ENCODE peak calls at places on chromosomes 4 and X, in ten cellular contexts. One of them, this sample, is unnamed.

GRCh38 chr4:118872181-118872580 is 16.5 kb upstream of the SYNPO2 start:
- DNase-seq in GM10248: no peak
- DNase-seq in neural progenitor cell: no peak
- DNase-seq in AG20443: no peak
- DNase-seq in naive thymus-derived CD4-positive, alpha-beta T cell: no peak
- DNase-seq in stimulated activated CD4-positive, alpha-beta T cell treated with anti-CD3 and anti-CD28 coated beads, Interleukin-4, amount 100 ng/mL, for 1 hour: no peak
- DNase-seq in epithelial cell of esophagus: peak
- DNase-seq in fibroblast of villous mesenchyme: no peak
- DNase-seq in foreskin melanocyte: no peak
- DNase-seq in effector CD4-positive, alpha-beta T cell: no peak
- DNase-seq in this sample: no peak

GRCh38 chrX:78945186-78945912 is at the start of gene P2RY10:
- DNase-seq in GM10248: peak
- DNase-seq in neural progenitor cell: no peak
- DNase-seq in AG20443: no peak
- DNase-seq in naive thymus-derived CD4-positive, alpha-beta T cell: peak
- DNase-seq in stimulated activated CD4-positive, alpha-beta T cell treated with anti-CD3 and anti-CD28 coated beads, Interleukin-4, amount 100 ng/mL, for 1 hour: no peak
- DNase-seq in epithelial cell of esophagus: no peak
- DNase-seq in fibroblast of villous mesenchyme: no peak
- DNase-seq in foreskin melanocyte: no peak
- DNase-seq in effector CD4-positive, alpha-beta T cell: peak
- DNase-seq in this sample: no peak

GRCh38 chrX:78105944-78106650 is 2.0 kb downstream of the PGK1 start:
- DNase-seq in GM10248: no peak
- DNase-seq in neural progenitor cell: no peak
- DNase-seq in AG20443: no peak
- DNase-seq in naive thymus-derived CD4-positive, alpha-beta T cell: peak
- DNase-seq in stimulated activated CD4-positive, alpha-beta T cell treated with anti-CD3 and anti-CD28 coated beads, Interleukin-4, amount 100 ng/mL, for 1 hour: peak
- DNase-seq in epithelial cell of esophagus: no peak
- DNase-seq in fibroblast of villous mesenchyme: no peak
- DNase-seq in foreskin melanocyte: no peak
- DNase-seq in effector CD4-positive, alpha-beta T cell: no peak
- DNase-seq in this sample: no peak

GRCh38 chr4:17687237-17687857 is 72.9 kb downstream of the MED28 start:
- DNase-seq in GM10248: peak
- DNase-seq in neural progenitor cell: no peak
- DNase-seq in AG20443: peak
- DNase-seq in naive thymus-derived CD4-positive, alpha-beta T cell: no peak
- DNase-seq in stimulated activated CD4-positive, alpha-beta T cell treated with anti-CD3 and anti-CD28 coated beads, Interleukin-4, amount 100 ng/mL, for 1 hour: no peak
- DNase-seq in epithelial cell of esophagus: no peak
- DNase-seq in fibroblast of villous mesenchyme: no peak
- DNase-seq in foreskin melanocyte: no peak
- DNase-seq in effector CD4-positive, alpha-beta T cell: no peak
- DNase-seq in this sample: no peak

GRCh38 chrX:73390628-73391567 is 56.0 kb upstream of the CDX4 start:
- DNase-seq in GM10248: no peak
- DNase-seq in neural progenitor cell: no peak
- DNase-seq in AG20443: no peak
- DNase-seq in naive thymus-derived CD4-positive, alpha-beta T cell: no peak
- DNase-seq in stimulated activated CD4-positive, alpha-beta T cell treated with anti-CD3 and anti-CD28 coated beads, Interleukin-4, amount 100 ng/mL, for 1 hour: no peak
- DNase-seq in epithelial cell of esophagus: no peak
- DNase-seq in fibroblast of villous mesenchyme: no peak
- DNase-seq in foreskin melanocyte: no peak
- DNase-seq in effector CD4-positive, alpha-beta T cell: no peak
- DNase-seq in this sample: no peak

GRCh38 chrX:131741103-131741581 is 197.3 kb downstream of the OR13H1 start:
- DNase-seq in GM10248: no peak
- DNase-seq in neural progenitor cell: no peak
- DNase-seq in AG20443: no peak
- DNase-seq in naive thymus-derived CD4-positive, alpha-beta T cell: peak
- DNase-seq in stimulated activated CD4-positive, alpha-beta T cell treated with anti-CD3 and anti-CD28 coated beads, Interleukin-4, amount 100 ng/mL, for 1 hour: no peak
- DNase-seq in epithelial cell of esophagus: no peak
- DNase-seq in fibroblast of villous mesenchyme: peak
- DNase-seq in foreskin melanocyte: no peak
- DNase-seq in effector CD4-positive, alpha-beta T cell: peak
- DNase-seq in this sample: no peak

GRCh38 chr4:95283320-95283719 is 265.5 kb downstream of the UNC5C start:
- DNase-seq in GM10248: no peak
- DNase-seq in neural progenitor cell: no peak
- DNase-seq in AG20443: no peak
- DNase-seq in naive thymus-derived CD4-positive, alpha-beta T cell: no peak
- DNase-seq in stimulated activated CD4-positive, alpha-beta T cell treated with anti-CD3 and anti-CD28 coated beads, Interleukin-4, amount 100 ng/mL, for 1 hour: no peak
- DNase-seq in epithelial cell of esophagus: no peak
- DNase-seq in fibroblast of villous mesenchyme: peak
- DNase-seq in foreskin melanocyte: no peak
- DNase-seq in effector CD4-positive, alpha-beta T cell: no peak
- DNase-seq in this sample: no peak

GRCh38 chr4:128615197-128615596 is 194.3 kb upstream of the JADE1 start:
- DNase-seq in GM10248: no peak
- DNase-seq in neural progenitor cell: no peak
- DNase-seq in AG20443: no peak
- DNase-seq in naive thymus-derived CD4-positive, alpha-beta T cell: no peak
- DNase-seq in stimulated activated CD4-positive, alpha-beta T cell treated with anti-CD3 and anti-CD28 coated beads, Interleukin-4, amount 100 ng/mL, for 1 hour: no peak
- DNase-seq in epithelial cell of esophagus: no peak
- DNase-seq in fibroblast of villous mesenchyme: no peak
- DNase-seq in foreskin melanocyte: no peak
- DNase-seq in effector CD4-positive, alpha-beta T cell: no peak
- DNase-seq in this sample: no peak

GRCh38 chrX:129733335-129733734 is 5.4 kb upstream of the XPNPEP2 start:
- DNase-seq in GM10248: no peak
- DNase-seq in neural progenitor cell: no peak
- DNase-seq in AG20443: no peak
- DNase-seq in naive thymus-derived CD4-positive, alpha-beta T cell: no peak
- DNase-seq in stimulated activated CD4-positive, alpha-beta T cell treated with anti-CD3 and anti-CD28 coated beads, Interleukin-4, amount 100 ng/mL, for 1 hour: no peak
- DNase-seq in epithelial cell of esophagus: no peak
- DNase-seq in fibroblast of villous mesenchyme: no peak
- DNase-seq in foreskin melanocyte: no peak
- DNase-seq in effector CD4-positive, alpha-beta T cell: no peak
- DNase-seq in this sample: no peak

GRCh38 chr4:3814026-3814570 is 47.9 kb downstream of the ADRA2C start:
- DNase-seq in GM10248: no peak
- DNase-seq in neural progenitor cell: no peak
- DNase-seq in AG20443: no peak
- DNase-seq in naive thymus-derived CD4-positive, alpha-beta T cell: no peak
- DNase-seq in stimulated activated CD4-positive, alpha-beta T cell treated with anti-CD3 and anti-CD28 coated beads, Interleukin-4, amount 100 ng/mL, for 1 hour: no peak
- DNase-seq in epithelial cell of esophagus: no peak
- DNase-seq in fibroblast of villous mesenchyme: no peak
- DNase-seq in foreskin melanocyte: no peak
- DNase-seq in effector CD4-positive, alpha-beta T cell: no peak
- DNase-seq in this sample: no peak

GRCh38 chr4:122050836-122051235 is 99.0 kb upstream of the TRPC3 start:
- DNase-seq in GM10248: no peak
- DNase-seq in neural progenitor cell: no peak
- DNase-seq in AG20443: no peak
- DNase-seq in naive thymus-derived CD4-positive, alpha-beta T cell: no peak
- DNase-seq in stimulated activated CD4-positive, alpha-beta T cell treated with anti-CD3 and anti-CD28 coated beads, Interleukin-4, amount 100 ng/mL, for 1 hour: no peak
- DNase-seq in epithelial cell of esophagus: no peak
- DNase-seq in fibroblast of villous mesenchyme: no peak
- DNase-seq in foreskin melanocyte: no peak
- DNase-seq in effector CD4-positive, alpha-beta T cell: no peak
- DNase-seq in this sample: no peak

This sample was measured in germinal center.